ENCODE peak calls at places on chromosomes 7 and 10, in five cellular contexts. I is neural crest cell, H is HFFc6, M is AG04449, X is cardiac muscle cell. N is an unnamed sample.

GRCh38 chr10:20265146-20265545 is 448.9 kb downstream of the PLXDC2 start:
- DNase-seq in I (no peak), H (no peak), M (no peak), X (no peak), N (no peak)

GRCh38 chr7:21367081-21367480 is 60.8 kb upstream of the SP4 start:
- DNase-seq in M (no peak), I (no peak), H (no peak), X (no peak), N (no peak)

GRCh38 chr7:51292596-51292995 is 24.0 kb downstream of the COBL start:
- DNase-seq in I (no peak), M (no peak), H (no peak), X (no peak), N (no peak)

GRCh38 chr10:57035310-57035709 is 674.3 kb upstream of the ZWINT start:
- DNase-seq in I (no peak), M (no peak), X (no peak), H (no peak), N (no peak)

GRCh38 chr10:794382-794956 is 105.0 kb upstream of the DIP2C start:
- DNase-seq in M (no peak), H (peak), I (no peak), X (peak), N (no peak)

GRCh38 chr7:133649593-133649992 is 396.7 kb downstream of the EXOC4 start:
- DNase-seq in I (no peak), X (peak), M (no peak), H (no peak), N (no peak)

GRCh38 chr7:15584575-15584974 is 22.8 kb upstream of the AGMO start:
- DNase-seq in X (no peak), H (no peak), I (no peak), M (no peak), N (no peak)

GRCh38 chr10:133124357-133125211 is 35.4 kb upstream of the KNDC1 start:
- DNase-seq in H (no peak), M (no peak), I (peak), X (peak), N (no peak)

GRCh38 chr10:20927495-20927894 is 30.4 kb upstream of the NEBL start:
- DNase-seq in I (no peak), M (no peak), X (no peak), H (no peak), N (no peak)

GRCh38 chr10:110008518-110009339 is 945 bp downstream of the ADD3 start:
- DNase-seq in X (peak), I (no peak), M (no peak), H (no peak), N (no peak)

GRCh38 chr7:126401918-126402317 is 850.8 kb downstream of the GRM8 start:
- DNase-seq in H (no peak), I (no peak), X (no peak), M (no peak), N (no peak)

GRCh38 chr10:78165617-78166016 is 132.0 kb downstream of the RPS24 start:
- DNase-seq in I (no peak), X (no peak), M (no peak), H (no peak), N (no peak)

GRCh38 chr10:87656431-87657072 is 3.1 kb upstream of the PAPSS2 start:
- DNase-seq in I (no peak), X (peak), H (no peak), M (no peak), N (no peak)

GRCh38 chr7:149806726-149807125 is 31.4 kb upstream of the ZNF862 start:
- DNase-seq in I (no peak), M (no peak), X (no peak), H (no peak), N (no peak)

GRCh38 chr7:117085769-117086463 is 132.6 kb downstream of the ST7 start:
- DNase-seq in H (peak), I (no peak), X (peak), M (no peak), N (no peak)

DNA sequence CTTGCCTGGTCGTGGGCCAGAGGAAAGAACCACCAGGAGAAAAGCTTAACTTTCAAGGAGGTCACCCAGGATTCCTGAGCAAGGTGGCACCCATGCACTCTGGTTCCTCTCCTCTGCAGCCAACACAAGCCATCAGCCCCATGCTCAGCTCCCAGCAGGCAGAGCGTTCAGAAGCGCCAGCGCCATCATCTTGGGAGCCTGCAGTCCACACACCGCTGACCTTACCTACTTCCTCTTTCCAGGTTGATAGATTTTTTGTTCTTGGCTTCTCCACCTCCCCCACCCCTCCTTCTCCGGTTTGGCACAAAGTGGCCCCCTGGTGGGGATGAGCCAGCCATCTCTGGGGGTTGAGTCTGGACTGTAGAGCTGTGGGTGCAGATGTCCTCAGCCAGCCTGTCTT is 1.7 kb upstream of the WDR86 start:
- DNase-seq in X (no peak), M (no peak), H (no peak), I (no peak), N (no peak)
- TF ChIP-seq CTCF in X (no peak), M (no peak), H (no peak), I (no peak), N (peak)

DNA sequence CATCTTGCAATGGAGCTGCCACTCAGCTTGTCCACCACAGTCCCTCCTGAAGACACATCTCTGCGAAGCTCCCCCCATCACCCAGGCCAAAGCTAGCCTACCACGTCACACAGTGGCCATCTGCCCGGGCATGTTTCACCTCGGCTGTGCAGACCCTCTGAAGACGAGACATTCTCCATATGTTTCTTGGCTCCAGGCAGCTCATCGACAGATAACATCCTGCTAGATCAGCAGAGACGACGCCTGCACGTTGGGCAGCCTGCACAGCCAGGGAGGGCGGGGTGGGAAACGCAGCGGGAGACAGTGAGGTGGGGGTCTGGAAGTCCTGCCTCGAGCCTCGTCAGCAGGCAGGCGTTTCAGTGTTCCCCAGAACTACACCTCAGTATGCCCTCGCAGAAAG is 53.0 kb downstream of the PTPRN2 start:
- DNase-seq in X (no peak), I (no peak), M (no peak), H (no peak), N (no peak)
- TF ChIP-seq CTCF in X (no peak), I (no peak), M (no peak), H (no peak), N (no peak)

DNA sequence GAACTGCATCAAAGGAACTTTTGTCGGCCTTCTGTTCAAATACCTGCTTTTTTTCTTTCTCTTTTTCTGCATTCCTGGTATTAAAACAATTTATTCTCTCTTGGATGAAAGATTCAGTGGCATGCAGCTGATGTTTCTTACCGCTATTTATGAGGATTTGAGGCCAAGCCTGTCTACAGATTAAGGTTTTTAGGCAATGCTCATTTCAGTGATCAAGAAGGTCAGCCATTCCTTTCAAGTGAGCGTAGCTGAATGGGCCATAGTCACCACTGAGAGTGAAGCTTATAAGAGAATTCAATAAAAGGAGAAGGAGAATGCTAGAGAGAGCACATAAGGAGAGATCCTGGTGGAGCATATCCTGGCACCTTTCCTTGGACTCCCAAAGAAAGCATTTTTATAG is 974.9 kb downstream of the SORCS3 start:
- DNase-seq in M (no peak), H (no peak), I (no peak), X (no peak), N (peak)
- TF ChIP-seq CTCF in M (no peak), H (no peak), I (no peak), X (no peak), N (no peak)

GRCh38 chr10:116287906-116288501 is 15.0 kb upstream of the GFRA1 start:
- DNase-seq in I (peak), M (no peak), H (peak), X (peak), N (no peak)
- TF ChIP-seq CTCF in I (peak), M (peak), H (peak), X (peak), N (peak)

GRCh38 chr10:84089162-84089561 is 50.1 kb upstream of the GHITM start:
- DNase-seq in H (no peak), M (no peak), I (no peak), X (peak), N (no peak)
- TF ChIP-seq CTCF in H (no peak), M (no peak), I (no peak), X (no peak), N (no peak)

GRCh38 chr10:22301193-22301592 is 15.0 kb upstream of the COMMD3 start:
- DNase-seq in M (no peak), X (no peak), I (no peak), H (no peak), N (no peak)
- TF ChIP-seq CTCF in M (no peak), X (no peak), I (no peak), H (no peak), N (no peak)

N was measured in retinal pigment epithelial cell.